ENCODE peak calls at places on chromosome 13, in four cellular contexts. E is H1, H is K562, P is HepG2. Y is an unnamed sample.

GRCh38 chr13:74289861-74290260 is 155.7 kb upstream of the KLF12 start:
- DNase-seq in E (no peak), H (no peak), P (no peak), Y (no peak)

GRCh38 chr13:38202730-38203129 is 146.9 kb upstream of the UFM1 start:
- DNase-seq in E (no peak), H (no peak), P (no peak), Y (no peak)

GRCh38 chr13:48775285-48775684 is 121.6 kb downstream of the CYSLTR2 start:
- DNase-seq in E (no peak), H (no peak), P (no peak), Y (no peak)

GRCh38 chr13:80955487-80955886 is 614.6 kb upstream of the SPRY2 start:
- DNase-seq in E (no peak), H (no peak), P (no peak), Y (no peak)

GRCh38 chr13:62747629-62748028 is 1332.0 kb upstream of the PCDH20 start:
- DNase-seq in E (no peak), H (no peak), P (no peak), Y (no peak)

GRCh38 chr13:112994781-112995355 is 25.9 kb downstream of the MCF2L start:
- DNase-seq in E (no peak), H (no peak), P (no peak), Y (no peak)

GRCh38 chr13:43799191-43799590 is 12.4 kb upstream of the ENOX1 start:
- DNase-seq in E (no peak), H (no peak), P (no peak), Y (no peak)

GRCh38 chr13:48532146-48532472 is 771 bp downstream of the RCBTB2 start:
- DNase-seq in E (no peak), H (no peak), P (no peak), Y (peak; percentile 26)

GRCh38 chr13:23628765-23629565 is 58.8 kb downstream of the TNFRSF19 start:
- DNase-seq in E (no peak), H (no peak), P (no peak), Y (no peak)

GRCh38 chr13:38697628-38698333 is 10.9 kb downstream of the FREM2 start:
- DNase-seq in E (no peak), H (no peak), P (no peak), Y (no peak)

GRCh38 chr13:60398949-60399589 is 2.0 kb downstream of the TDRD3 start:
- DNase-seq in E (no peak), H (peak; percentile 32), P (no peak), Y (no peak)

GRCh38 chr13:34358811-34359513 is 541.0 kb downstream of the RFC3 start:
- DNase-seq in E (no peak), H (no peak), P (no peak), Y (no peak)

DNA sequence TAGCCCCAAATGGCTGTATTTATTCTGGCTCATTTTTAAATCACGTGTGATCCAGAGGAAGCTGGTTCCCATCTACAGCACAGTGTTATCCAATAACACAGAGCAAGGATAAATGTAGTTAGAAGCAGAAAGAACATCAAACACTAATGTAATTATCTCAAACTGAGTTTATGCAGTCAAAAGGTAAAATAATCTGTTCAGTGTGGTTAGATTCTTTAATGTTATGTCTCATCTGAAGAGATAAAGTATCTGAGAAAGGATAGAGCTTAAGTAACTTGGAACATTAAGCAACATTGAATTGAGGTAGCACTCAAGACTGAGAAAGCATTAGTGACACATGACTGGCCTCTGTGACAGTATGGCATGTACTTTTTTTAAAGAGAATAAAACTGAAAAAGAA is 853.4 kb downstream of the GPC5 start:
- DNase-seq in E (no peak), H (no peak), P (no peak), Y (no peak)
- TF ChIP-seq ZNF274 in E (no peak), H (no peak), P (no peak), Y (no peak)

GRCh38 chr13:100229603-100230002 is 140.7 kb downstream of the PCCA start:
- DNase-seq in E (no peak), H (no peak), P (no peak), Y (no peak)

GRCh38 chr13:100230813-100231575 is 142.1 kb downstream of the PCCA start:
- DNase-seq in E (no peak), H (no peak), P (no peak), Y (no peak)

GRCh38 chr13:100234006-100234405 is 145.1 kb downstream of the PCCA start:
- DNase-seq in E (no peak), H (no peak), P (no peak), Y (no peak)

GRCh38 chr13:100235311-100235901 is 146.5 kb downstream of the PCCA start:
- DNase-seq in E (no peak), H (peak; percentile 25), P (peak; percentile 60), Y (no peak)

DNA sequence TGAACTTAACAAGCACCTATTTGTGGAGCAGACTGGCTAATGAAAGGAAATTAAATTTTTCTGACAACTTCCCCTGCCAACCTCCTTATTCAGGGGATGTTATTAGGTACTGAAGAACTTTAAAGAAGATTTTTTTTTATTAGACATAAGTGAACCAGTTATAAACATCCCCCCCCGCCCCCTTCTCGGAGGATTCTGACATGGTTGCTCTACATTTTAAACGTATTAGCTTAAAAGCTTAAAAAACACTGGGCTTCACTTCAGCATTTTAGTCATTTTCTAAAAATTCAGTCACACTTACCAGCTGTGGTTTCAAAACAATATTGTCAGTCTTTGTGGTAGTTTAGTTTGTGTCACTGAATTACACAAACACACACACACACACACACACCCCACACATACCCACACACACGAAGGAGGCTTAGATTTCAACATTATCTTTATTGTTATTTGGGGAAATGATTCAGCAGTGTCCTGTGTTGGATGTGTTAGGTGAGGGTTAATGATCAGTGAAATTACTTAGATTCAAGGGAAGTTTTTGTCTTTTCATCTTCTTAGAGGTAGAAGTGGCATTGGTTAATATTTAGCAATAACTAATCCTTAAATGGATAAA is 145.7 kb downstream of the PCCA start:
- DNase-seq in E (no peak), H (no peak), P (peak; percentile 77), Y (no peak)
- TF ChIP-seq CHD2 in E (no peak), H (no peak), P (no peak), Y (no peak)

GRCh38 chr13:50999641-51000040 is 90.0 kb downstream of the RNASEH2B start:
- DNase-seq in E (no peak), H (no peak), P (no peak), Y (no peak)
- TF ChIP-seq ZNF274 in E (no peak), H (no peak), P (no peak), Y (no peak)

DNA sequence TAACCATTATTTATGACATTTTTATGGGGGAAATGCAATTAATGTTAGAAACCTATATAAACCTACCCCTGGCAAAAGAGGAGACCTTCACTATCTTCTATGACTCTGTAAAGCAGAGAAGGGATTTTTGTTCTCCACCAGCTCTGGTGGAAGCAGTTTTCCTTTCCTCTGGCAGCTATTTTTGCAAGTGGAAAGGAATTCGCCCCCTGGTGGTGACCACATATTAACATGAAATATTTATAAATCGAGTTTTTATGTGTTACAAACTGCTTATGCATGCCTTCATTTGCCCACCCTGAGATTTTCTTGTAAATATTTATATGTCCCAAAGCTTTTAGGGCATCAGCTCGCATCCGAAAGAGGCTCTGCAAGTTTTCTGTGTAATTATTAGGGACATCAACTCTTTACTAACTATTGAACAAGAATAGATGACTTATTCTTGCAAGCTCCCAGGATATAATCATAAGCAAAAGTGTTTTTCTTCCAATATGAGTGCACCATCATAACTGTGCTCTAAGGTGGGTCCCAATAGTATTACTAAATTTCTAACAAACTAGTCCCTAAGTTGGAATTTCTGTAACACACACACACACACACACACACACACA is 62.4 kb downstream of the SERTM1 start:
- DNase-seq in E (no peak), H (peak; percentile 30), P (peak; percentile 35), Y (no peak)
- TF ChIP-seq CHD2 in E (no peak), H (no peak), P (no peak), Y (no peak)